ENCODE peak calls at places on chromosomes 5 and 9, in ten cellular contexts. Q is adrenal gland; H is nephron progenitor cell; I is GM23338; V is A673; R is fibroblast of the aortic adventitia; S is right lobe of liver; K is GM13976; P is HCT116; J is CD4-positive, alpha-beta T cell. F is an unnamed sample.

GRCh38 chr5:172770675-172771438 is at the start of gene DUSP1:
- DNase-seq in Q (peak), H (peak), I (peak), V (peak), R (peak), S (peak), K (peak), P (peak), J (peak), F (peak)

GRCh38 chr5:58259685-58260152 is 200.2 kb downstream of the PLK2 start:
- DNase-seq in Q (peak), H (peak), I (peak), V (no peak), R (peak), S (no peak), K (no peak), P (peak), J (no peak), F (no peak)

GRCh38 chr9:126329476-126330275 is 3.0 kb downstream of the MVB12B start:
- DNase-seq in Q (no peak), H (no peak), I (no peak), V (no peak), R (no peak), S (no peak), K (peak), P (no peak), J (no peak), F (no peak)

GRCh38 chr5:37789991-37790390 is 49.9 kb downstream of the GDNF start:
- DNase-seq in Q (no peak), H (no peak), I (no peak), V (no peak), R (peak), S (no peak), K (no peak), P (no peak), J (no peak), F (no peak)

GRCh38 chr5:138274189-138274853 is at the start of gene GFRA3:
- DNase-seq in Q (no peak), H (peak), I (peak), V (peak), R (peak), S (no peak), K (peak), P (no peak), J (no peak), F (no peak)

GRCh38 chr9:130672466-130672865 is 8.1 kb downstream of the PRDM12 start:
- DNase-seq in Q (no peak), H (no peak), I (no peak), V (no peak), R (no peak), S (no peak), K (no peak), P (no peak), J (no peak), F (no peak)

GRCh38 chr5:77852514-77853352 is 76.6 kb upstream of the TBCA start:
- DNase-seq in Q (peak), H (peak), I (peak), V (peak), R (peak), S (peak), K (peak), P (no peak), J (no peak), F (no peak)

GRCh38 chr5:155943516-155944407 is 383.2 kb upstream of the SGCD start:
- DNase-seq in Q (peak), H (peak), I (peak), V (peak), R (peak), S (peak), K (peak), P (no peak), J (peak), F (no peak)

GRCh38 chr9:131349881-131350563 is 43.9 kb upstream of the PRRC2B start:
- DNase-seq in Q (peak), H (peak), I (peak), V (peak), R (peak), S (peak), K (peak), P (peak), J (peak), F (peak)

GRCh38 chr5:151495330-151495729 is 47.9 kb downstream of the SLC36A1 start:
- DNase-seq in Q (no peak), H (no peak), I (no peak), V (no peak), R (no peak), S (no peak), K (no peak), P (no peak), J (no peak), F (no peak)

GRCh38 chr5:62473209-62473608 is 60.6 kb downstream of the IPO11 start:
- DNase-seq in Q (no peak), H (no peak), I (no peak), V (peak), R (no peak), S (no peak), K (no peak), P (no peak), J (no peak), F (no peak)

GRCh38 chr5:124574521-124575436 is 171.7 kb downstream of the ZNF608 start:
- DNase-seq in Q (no peak), H (no peak), I (no peak), V (no peak), R (no peak), S (no peak), K (no peak), P (no peak), J (no peak), F (no peak)
- TF ChIP-seq CTCF in Q (no peak), H (no peak), I (no peak), V (no peak), R (no peak), S (no peak), K (no peak), P (no peak), J (no peak), F (no peak)

GRCh38 chr9:21524099-21524830 is 42.2 kb upstream of the IFNE start:
- DNase-seq in Q (no peak), H (no peak), I (no peak), V (no peak), R (no peak), S (no peak), K (no peak), P (no peak), J (no peak), F (no peak)
- TF ChIP-seq CTCF in Q (no peak), H (no peak), I (no peak), V (no peak), R (no peak), S (no peak), K (no peak), P (no peak), J (no peak), F (no peak)

DNA sequence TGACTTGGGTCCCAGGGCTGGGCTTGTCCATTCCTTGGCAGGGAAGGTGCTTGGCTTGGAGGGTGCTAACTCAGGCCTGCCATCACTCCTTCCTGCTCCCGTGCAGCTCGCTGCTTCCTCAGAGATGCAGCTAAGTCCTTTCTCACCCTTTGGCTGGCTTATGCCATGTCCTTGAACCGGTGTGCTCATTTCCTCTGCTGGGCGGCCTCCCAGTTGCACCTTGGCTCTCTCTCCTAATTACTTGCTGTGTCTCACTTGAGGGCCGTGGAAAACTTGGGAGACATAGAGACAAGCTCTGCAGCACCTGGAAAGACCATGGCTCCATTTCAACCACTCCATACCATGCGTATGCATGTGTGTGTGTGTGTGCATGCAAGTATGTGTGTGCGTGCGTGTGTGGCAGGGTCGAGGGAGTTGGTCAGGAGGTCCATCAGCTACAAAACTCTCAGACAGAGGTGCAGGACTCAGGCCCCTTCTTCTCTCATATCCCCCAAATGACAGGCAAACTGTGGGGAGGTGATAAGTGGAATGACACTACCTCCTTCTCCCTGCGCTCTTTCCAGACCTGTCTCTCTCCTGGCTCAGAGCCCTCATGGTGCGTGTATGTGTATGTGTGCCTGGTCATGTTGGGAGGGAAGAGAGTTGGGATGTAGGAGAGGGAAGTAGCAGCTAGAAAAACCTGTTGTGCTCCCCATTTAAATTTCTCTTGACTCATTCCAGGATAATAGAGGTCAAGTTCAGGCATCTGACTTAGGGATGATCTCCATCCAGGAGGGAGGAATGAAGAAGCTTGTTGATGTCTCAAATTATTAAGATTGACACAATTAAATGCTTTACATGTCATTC is 17.6 kb upstream of the MTMR12 start:
- DNase-seq in Q (no peak), H (no peak), I (no peak), V (no peak), R (no peak), S (no peak), K (no peak), P (no peak), J (no peak), F (no peak)
- TF ChIP-seq CTCF in Q (no peak), H (no peak), I (no peak), V (no peak), R (no peak), S (no peak), K (no peak), P (no peak), J (no peak), F (no peak)

DNA sequence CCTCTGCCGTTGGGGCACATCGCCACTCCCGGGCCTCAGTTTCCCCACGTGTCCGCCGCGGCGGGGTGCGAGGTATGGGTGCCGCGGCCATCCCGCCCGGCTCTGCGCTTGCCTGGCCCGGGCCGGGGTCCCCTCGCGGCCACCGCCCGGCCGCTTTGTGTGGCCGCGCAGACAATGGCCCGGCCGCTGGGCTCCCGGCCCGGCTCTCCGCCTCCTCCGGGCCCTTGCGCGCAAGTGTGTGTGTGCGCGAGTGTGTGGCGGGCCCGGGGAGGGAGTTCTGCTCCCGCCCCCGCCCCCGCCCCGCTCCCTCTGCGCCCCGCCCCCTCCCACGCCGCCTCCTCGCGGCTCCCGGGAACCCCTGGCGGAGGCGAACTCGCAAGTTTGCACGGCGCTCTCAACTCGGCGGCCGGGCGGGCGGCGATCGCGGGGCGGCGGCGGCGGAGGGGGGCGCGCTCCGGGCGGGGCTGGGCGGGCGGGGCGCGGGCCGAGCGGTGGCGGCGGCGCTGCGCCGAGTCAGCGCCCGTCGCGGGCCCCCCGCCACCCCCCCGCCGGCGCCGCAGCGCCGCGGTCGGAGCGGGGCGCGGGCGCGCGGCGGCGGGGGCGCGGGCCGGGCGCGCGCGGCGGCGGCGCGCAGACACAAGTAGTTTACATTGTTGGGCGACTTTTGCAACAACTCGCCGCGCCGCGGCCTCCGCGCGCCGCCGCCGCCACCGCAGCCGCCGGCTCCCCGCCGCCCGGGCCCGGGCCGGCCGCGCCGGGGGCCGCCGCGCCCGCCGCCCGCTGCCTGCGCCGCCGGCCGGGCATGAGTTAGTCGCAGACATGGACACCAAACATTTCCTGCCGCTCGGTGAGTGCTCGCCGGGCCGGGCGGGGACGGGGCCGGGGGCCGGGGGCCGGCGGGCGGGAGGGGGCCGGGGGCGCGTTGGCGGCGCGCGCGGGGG is at the start of gene RXRA:
- DNase-seq in Q (peak), H (peak), I (peak), V (peak), R (peak), S (peak), K (peak), P (no peak), J (peak), F (no peak)
- TF ChIP-seq CTCF in Q (no peak), H (no peak), I (no peak), V (no peak), R (peak), S (no peak), K (peak), P (no peak), J (no peak), F (no peak)

GRCh38 chr5:157366741-157367684 is 93.0 kb upstream of the NIPAL4 start:
- DNase-seq in Q (no peak), H (peak), I (peak), V (peak), R (peak), S (no peak), K (no peak), P (no peak), J (no peak), F (no peak)
- TF ChIP-seq CTCF in Q (no peak), H (peak), I (peak), V (peak), R (peak), S (no peak), K (no peak), P (peak), J (no peak), F (no peak)

DNA sequence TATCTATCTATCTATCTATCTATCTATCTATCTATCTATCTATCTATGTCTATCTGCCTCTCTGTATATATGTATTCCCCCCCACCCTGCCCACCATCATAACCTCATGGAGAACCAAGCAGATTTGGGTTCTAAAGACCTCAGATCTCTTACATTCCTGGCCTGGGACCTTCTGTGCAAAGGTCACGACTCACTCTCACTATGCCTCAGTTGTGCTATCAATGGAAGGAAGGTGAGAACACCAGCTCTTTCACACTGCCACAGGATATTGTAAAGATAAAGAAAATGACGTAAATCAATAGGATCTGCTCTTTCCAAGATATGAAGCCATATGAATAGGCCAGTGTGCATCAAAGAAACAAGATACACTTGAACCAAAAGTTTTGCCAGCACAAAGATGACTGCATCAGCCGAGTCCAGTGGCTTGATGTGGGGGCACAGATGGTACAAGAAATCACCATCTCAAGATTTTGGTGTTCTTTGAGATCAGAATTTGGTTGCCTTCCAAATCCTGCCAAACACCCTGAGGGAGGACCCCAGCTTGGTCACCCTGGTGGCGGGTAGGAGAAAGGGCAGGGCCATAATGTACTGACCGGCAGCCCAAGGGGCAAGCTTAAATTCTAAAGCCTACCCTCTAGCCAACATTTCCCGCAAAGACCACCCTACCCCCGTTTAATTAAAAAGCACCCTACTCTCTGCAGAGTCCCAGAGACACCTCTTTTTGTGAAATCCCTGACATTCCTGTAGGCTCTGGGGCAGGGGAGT is 8.4 kb upstream of the FGF1 start:
- DNase-seq in Q (no peak), H (no peak), I (peak), V (no peak), R (no peak), S (no peak), K (no peak), P (no peak), J (no peak), F (no peak)
- TF ChIP-seq CTCF in Q (no peak), H (peak), I (peak), V (no peak), R (peak), S (no peak), K (no peak), P (peak), J (no peak), F (no peak)

GRCh38 chr9:136359774-136360718 is 3.5 kb downstream of the DNLZ start:
- DNase-seq in Q (no peak), H (no peak), I (no peak), V (no peak), R (no peak), S (no peak), K (no peak), P (no peak), J (no peak), F (no peak)

GRCh38 chr9:136361047-136361756 is 2.3 kb downstream of the DNLZ start:
- DNase-seq in Q (no peak), H (no peak), I (no peak), V (no peak), R (peak), S (no peak), K (no peak), P (no peak), J (no peak), F (no peak)

GRCh38 chr9:136362450-136362784 is 1.1 kb downstream of the DNLZ start:
- DNase-seq in Q (no peak), H (no peak), I (no peak), V (no peak), R (peak), S (no peak), K (no peak), P (no peak), J (no peak), F (no peak)

GRCh38 chr9:136363106-136363605 is 388 bp downstream of the DNLZ start:
- DNase-seq in Q (peak), H (peak), I (peak), V (peak), R (peak), S (peak), K (peak), P (peak), J (peak), F (peak)

DNA sequence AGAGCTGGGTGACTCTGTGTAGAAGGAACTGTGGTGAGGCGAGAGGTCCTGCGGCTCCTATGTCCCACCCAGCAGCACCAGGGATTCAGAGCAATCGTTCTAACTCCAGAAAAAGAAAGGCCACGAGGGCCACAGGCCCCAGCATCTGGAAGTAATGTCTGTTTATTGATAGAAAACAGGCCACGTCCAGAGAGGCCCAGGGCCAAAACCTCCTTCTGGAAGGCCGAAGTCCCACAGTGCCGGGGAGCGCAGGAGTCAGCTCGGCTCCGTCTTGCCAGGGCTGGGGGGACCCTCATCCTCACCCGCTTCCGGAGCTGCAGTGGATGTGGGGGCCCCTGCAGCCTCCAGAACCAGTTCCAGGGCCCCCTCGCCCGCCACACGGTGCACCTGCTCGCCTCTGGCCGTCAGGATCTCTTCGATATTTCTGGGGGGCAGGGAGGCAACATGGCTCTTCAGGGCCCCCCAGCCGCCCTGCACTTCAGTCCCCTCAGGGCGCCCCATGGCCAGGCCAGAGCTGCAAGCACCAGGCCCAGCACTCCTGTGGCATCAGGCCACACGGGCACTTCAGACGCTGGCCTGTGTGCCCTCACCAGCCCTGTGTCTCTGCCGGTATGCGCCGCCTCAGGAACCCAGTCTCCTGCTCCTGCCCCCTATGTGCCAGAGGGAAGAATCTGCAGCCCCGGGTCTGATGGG is 1.6 kb downstream of the DNLZ start:
- DNase-seq in Q (no peak), H (no peak), I (no peak), V (no peak), R (peak), S (no peak), K (no peak), P (no peak), J (no peak), F (no peak)
- TF ChIP-seq CTCF in Q (no peak), H (no peak), I (no peak), V (no peak), R (no peak), S (no peak), K (no peak), P (no peak), J (no peak), F (no peak)

DNA sequence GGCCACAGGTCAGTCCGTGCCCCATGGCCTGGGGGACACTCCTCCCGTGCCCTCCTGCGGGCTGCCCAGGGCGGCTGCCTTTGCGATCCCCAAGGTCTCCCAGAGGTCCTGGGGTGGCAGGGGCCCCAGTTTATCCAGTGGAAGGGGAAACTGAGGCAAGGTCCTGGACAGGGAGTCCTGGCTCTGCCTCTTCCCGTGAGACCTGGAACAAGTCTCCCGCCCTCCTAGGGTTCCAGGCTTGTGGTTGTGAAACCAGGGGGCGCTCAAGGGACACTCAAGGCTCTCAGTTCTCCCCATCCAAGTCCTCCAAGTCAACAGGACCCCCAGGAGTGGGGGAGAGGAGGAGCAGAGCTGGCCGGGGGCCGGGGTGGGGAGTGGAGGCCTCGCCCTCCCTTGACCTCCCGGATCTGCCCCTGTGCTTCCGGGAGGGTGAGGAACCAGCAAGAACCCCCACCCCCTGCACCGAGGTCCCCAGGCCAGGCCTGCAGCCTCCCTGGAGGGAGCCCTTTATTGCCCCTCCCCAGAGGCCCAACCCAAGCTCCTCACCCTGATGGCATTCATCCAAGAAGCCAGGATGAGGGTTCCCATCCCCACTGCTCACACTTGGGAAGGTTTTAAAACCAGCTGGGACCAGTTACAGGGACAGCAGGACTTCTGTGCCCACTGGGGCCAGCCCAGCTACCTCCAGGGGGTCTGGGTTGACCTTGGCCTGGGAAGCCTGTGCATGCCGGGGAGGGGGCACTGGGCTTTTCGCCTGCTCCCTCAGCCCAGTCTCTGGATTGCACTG is 24.7 kb upstream of the TMEM250 start:
- DNase-seq in Q (no peak), H (peak), I (peak), V (peak), R (peak), S (peak), K (peak), P (no peak), J (no peak), F (no peak)
- TF ChIP-seq CTCF in Q (no peak), H (peak), I (peak), V (peak), R (peak), S (no peak), K (peak), P (peak), J (no peak), F (no peak)

F was measured in omental fat pad.